ENCODE peak calls at places on chromosomes 2 and 18, in eight cellular contexts. G is MV-4-11; U is GM23338; C is NCI-H1417; K is EL; Y is tibial artery; X is CD4-positive, CD25-positive, alpha-beta regulatory T cell; H is fibroblast of gingiva. J is an unnamed sample.

GRCh38 chr2:39413063-39413722 is 23.9 kb downstream of the MAP4K3 start:
- DNase-seq in K (no peak), U (no peak), H (no peak), X (no peak), C (no peak), Y (no peak), G (peak; percentile 43), J (no peak)

GRCh38 chr2:36441816-36442215 is 86.2 kb downstream of the CRIM1 start:
- DNase-seq in K (peak; percentile 66), U (no peak), G (peak; percentile 84), C (no peak), H (peak; percentile 91), Y (no peak), X (no peak), J (no peak)

GRCh38 chr2:230924470-230925341 is at the start of gene GPR55:
- DNase-seq in X (peak; percentile 77), Y (peak; percentile 17), G (peak; percentile 66), U (peak; percentile 83), C (no peak), K (no peak), H (no peak), J (no peak)

GRCh38 chr2:233643128-233643527 is 6.9 kb downstream of the UGT1A10 start:
- DNase-seq in U (peak; percentile 71), X (no peak), G (no peak), K (peak; percentile 2), C (no peak), H (no peak), Y (no peak), J (no peak)

GRCh38 chr2:192887296-192887695 is 692.6 kb upstream of the TMEFF2 start:
- DNase-seq in U (no peak), Y (no peak), H (no peak), G (no peak), X (no peak), C (no peak), K (no peak), J (peak; percentile 15)

GRCh38 chr2:43225093-43225787 is 1.2 kb downstream of the ZFP36L2 start:
- DNase-seq in H (peak; percentile 85), K (peak; percentile 59), G (peak; percentile 62), Y (peak; percentile 57), X (peak; percentile 84), C (no peak), U (peak; percentile 60), J (no peak)

GRCh38 chr2:170813611-170814550 is 2.8 kb upstream of the GAD1 start:
- DNase-seq in C (no peak), G (no peak), H (peak; percentile 27), Y (no peak), X (no peak), U (peak; percentile 95), K (peak; percentile 42), J (no peak)

GRCh38 chr18:79606621-79607331 is 72.8 kb upstream of the CTDP1 start:
- DNase-seq in C (no peak), H (no peak), X (no peak), G (no peak), K (no peak), Y (no peak), U (no peak), J (no peak)

GRCh38 chr2:157433335-157433890 is 10.5 kb downstream of the CYTIP start:
- DNase-seq in H (no peak), Y (no peak), U (no peak), X (peak; percentile 38), K (peak; percentile 7), G (no peak), C (no peak), J (no peak)

GRCh38 chr2:240024766-240025165 is 376 bp downstream of the NDUFA10 start:
- DNase-seq in H (no peak), K (peak; percentile 8), Y (no peak), G (no peak), U (peak; percentile 39), X (peak; percentile 37), C (no peak), J (no peak)

GRCh38 chr2:9095690-9096089 is 92.2 kb upstream of the MBOAT2 start:
- DNase-seq in U (peak; percentile 82), K (no peak), X (no peak), G (peak; percentile 6), C (no peak), H (peak; percentile 48), Y (peak; percentile 55), J (no peak)

GRCh38 chr2:177771191-177771590 is 301.4 kb downstream of the PDE11A start:
- DNase-seq in X (no peak), Y (no peak), K (no peak), U (no peak), H (no peak), G (no peak), C (no peak), J (no peak)

GRCh38 chr2:219362524-219363164 is 25.1 kb downstream of the DNPEP start:
- DNase-seq in K (peak; percentile 92), X (no peak), G (peak; percentile 99), Y (peak; percentile 60), U (no peak), C (no peak), H (peak; percentile 98), J (peak; percentile 15)

GRCh38 chr2:54012538-54013141 is 41.8 kb upstream of the PSME4 start:
- DNase-seq in U (no peak), K (no peak), H (no peak), C (no peak), X (peak; percentile 6), Y (no peak), G (no peak), J (no peak)

GRCh38 chr2:42787788-42788477 is 4.5 kb downstream of the HAAO start:
- DNase-seq in U (no peak), K (no peak), G (no peak), Y (no peak), H (no peak), X (no peak), C (no peak), J (no peak)

GRCh38 chr2:71846072-71846471 is 301.6 kb downstream of the CYP26B1 start:
- DNase-seq in H (no peak), K (no peak), U (no peak), X (no peak), C (no peak), G (no peak), Y (no peak), J (no peak)

GRCh38 chr2:7886665-7887064 is 795.2 kb upstream of the ID2 start:
- DNase-seq in U (no peak), G (no peak), Y (no peak), H (no peak), X (no peak), K (peak; percentile 3), C (no peak), J (no peak)

GRCh38 chr18:46497129-46497528 is 159.9 kb downstream of the LOXHD1 start:
- DNase-seq in G (peak; percentile 49), U (peak; percentile 78), C (no peak), X (peak; percentile 15), H (no peak), K (peak; percentile 16), Y (no peak), J (no peak)

GRCh38 chr2:127293386-127293757 is 572 bp downstream of the ERCC3 start:
- DNase-seq in H (no peak), G (no peak), Y (no peak), X (no peak), U (peak; percentile 27), K (peak; percentile 20), C (no peak), J (no peak)

GRCh38 chr2:127820080-127820668 is 9.2 kb upstream of the WDR33 start:
- DNase-seq in Y (no peak), H (peak; percentile 9), U (peak; percentile 63), X (no peak), G (peak; percentile 26), C (no peak), K (no peak), J (no peak)

GRCh38 chr18:7830468-7830867 is 263.4 kb downstream of the PTPRM start:
- DNase-seq in U (peak; percentile 48), C (no peak), H (no peak), X (peak; percentile 25), Y (no peak), G (no peak), K (no peak), J (no peak)

GRCh38 chr2:163474319-163474744 is 261.5 kb downstream of the FIGN start:
- DNase-seq in K (no peak), Y (no peak), C (no peak), H (no peak), G (no peak), X (no peak), U (no peak), J (no peak)

GRCh38 chr2:162890690-162891311 is 52.2 kb upstream of the KCNH7 start:
- DNase-seq in Y (no peak), K (peak; percentile 64), X (peak; percentile 30), G (peak; percentile 37), U (peak; percentile 66), C (peak; percentile 6), H (peak; percentile 41), J (peak; percentile 16)

GRCh38 chr2:225889452-225889851 is 489.9 kb downstream of the NYAP2 start:
- DNase-seq in G (peak; percentile 19), U (peak; percentile 70), K (peak; percentile 86), H (peak; percentile 89), C (peak; percentile 34), Y (no peak), X (peak; percentile 10), J (no peak)

GRCh38 chr2:223853425-223853837 is 16.0 kb upstream of the AP1S3 start:
- DNase-seq in K (no peak), H (no peak), Y (no peak), X (no peak), G (no peak), C (no peak), U (no peak), J (no peak)

GRCh38 chr2:45237850-45238542 is 228.7 kb upstream of the SIX2 start:
- DNase-seq in U (no peak), Y (peak; percentile 76), G (peak; percentile 85), C (no peak), K (peak; percentile 97), X (no peak), H (peak; percentile 97), J (peak; percentile 59)

GRCh38 chr2:233242231-233242917 is 9.1 kb upstream of the ATG16L1 start:
- DNase-seq in U (no peak), X (peak; percentile 45), K (no peak), Y (no peak), G (peak; percentile 91), H (no peak), C (no peak), J (no peak)

GRCh38 chr2:60092781-60093180 is 460.7 kb downstream of the BCL11A start:
- DNase-seq in Y (no peak), H (no peak), U (no peak), C (no peak), G (no peak), K (no peak), X (no peak), J (no peak)

GRCh38 chr18:53422896-53423295 is 801.6 kb downstream of the MBD2 start:
- DNase-seq in H (no peak), Y (no peak), G (no peak), K (no peak), U (no peak), X (no peak), C (peak; percentile 78), J (no peak)

GRCh38 chr18:22558945-22559385 is 141.2 kb upstream of the CTAGE1 start:
- DNase-seq in C (peak; percentile 3), G (no peak), Y (peak; percentile 75), U (peak; percentile 40), H (no peak), X (no peak), K (peak; percentile 75), J (no peak)

GRCh38 chr2:73028841-73029240 is 42.7 kb downstream of the SFXN5 start:
- DNase-seq in G (peak; percentile 26), C (no peak), U (no peak), X (no peak), K (no peak), Y (no peak), H (no peak), J (no peak)

GRCh38 chr18:50424877-50425690 is 50.2 kb downstream of the SKA1 start:
- DNase-seq in G (peak; percentile 82), X (no peak), U (no peak), Y (no peak), C (no peak), H (no peak), K (peak; percentile 11), J (no peak)

GRCh38 chr18:65753520-65753919 is 2.7 kb downstream of the CDH7 start:
- DNase-seq in K (no peak), Y (no peak), H (no peak), U (peak; percentile 86), C (peak; percentile 59), G (peak; percentile 59), X (no peak), J (peak; percentile 3)

GRCh38 chr2:187698374-187699110 is 144.3 kb upstream of the TFPI start:
- DNase-seq in G (no peak), H (no peak), Y (no peak), U (no peak), K (no peak), C (no peak), X (no peak), J (no peak)